ENCODE peak calls at places on chromosomes 13 and 19, in six cellular contexts. One of them, this sample, is unnamed.

GRCh38 chr19:33686246-33686645 is 64.5 kb downstream of the CHST8 start:
- DNase-seq in RWPE1: no peak
- DNase-seq in fibroblast of lung: no peak
- DNase-seq in mucosa of descending colon: no peak
- DNase-seq in heart left ventricle: no peak
- DNase-seq in astrocyte of the spinal cord: no peak
- DNase-seq in this sample: no peak

GRCh38 chr19:17370026-17370587 is 7.0 kb downstream of the PLVAP start:
- DNase-seq in RWPE1: no peak
- DNase-seq in fibroblast of lung: peak
- DNase-seq in mucosa of descending colon: no peak
- DNase-seq in heart left ventricle: no peak
- DNase-seq in astrocyte of the spinal cord: no peak
- DNase-seq in this sample: no peak

GRCh38 chr13:22232186-22232585 is 561.3 kb downstream of the FGF9 start:
- DNase-seq in RWPE1: no peak
- DNase-seq in fibroblast of lung: no peak
- DNase-seq in mucosa of descending colon: no peak
- DNase-seq in heart left ventricle: no peak
- DNase-seq in astrocyte of the spinal cord: no peak
- DNase-seq in this sample: no peak

GRCh38 chr13:70812481-70812880 is 704.2 kb upstream of the KLHL1 start:
- DNase-seq in RWPE1: no peak
- DNase-seq in fibroblast of lung: peak
- DNase-seq in mucosa of descending colon: no peak
- DNase-seq in heart left ventricle: no peak
- DNase-seq in astrocyte of the spinal cord: peak
- DNase-seq in this sample: no peak

GRCh38 chr13:28137556-28137955 is 789 bp upstream of the PAN3 start:
- DNase-seq in RWPE1: no peak
- DNase-seq in fibroblast of lung: no peak
- DNase-seq in mucosa of descending colon: no peak
- DNase-seq in heart left ventricle: no peak
- DNase-seq in astrocyte of the spinal cord: no peak
- DNase-seq in this sample: no peak

GRCh38 chr13:42333613-42334328 is 61.8 kb downstream of the AKAP11 start:
- DNase-seq in RWPE1: peak
- DNase-seq in fibroblast of lung: peak
- DNase-seq in mucosa of descending colon: no peak
- DNase-seq in heart left ventricle: no peak
- DNase-seq in astrocyte of the spinal cord: peak
- DNase-seq in this sample: peak

GRCh38 chr19:41707502-41707812 is 969 bp upstream of the CEACAM5 start:
- DNase-seq in RWPE1: no peak
- DNase-seq in fibroblast of lung: no peak
- DNase-seq in mucosa of descending colon: peak
- DNase-seq in heart left ventricle: no peak
- DNase-seq in astrocyte of the spinal cord: no peak
- DNase-seq in this sample: peak

GRCh38 chr13:33409673-33410072 is 124.1 kb upstream of the STARD13 start:
- DNase-seq in RWPE1: no peak
- DNase-seq in fibroblast of lung: no peak
- DNase-seq in mucosa of descending colon: no peak
- DNase-seq in heart left ventricle: no peak
- DNase-seq in astrocyte of the spinal cord: no peak
- DNase-seq in this sample: no peak

GRCh38 chr19:46601318-46602224 is at the start of gene CALM3:
- DNase-seq in RWPE1: no peak
- DNase-seq in fibroblast of lung: no peak
- DNase-seq in mucosa of descending colon: peak
- DNase-seq in heart left ventricle: peak
- DNase-seq in astrocyte of the spinal cord: no peak
- DNase-seq in this sample: no peak

DNA sequence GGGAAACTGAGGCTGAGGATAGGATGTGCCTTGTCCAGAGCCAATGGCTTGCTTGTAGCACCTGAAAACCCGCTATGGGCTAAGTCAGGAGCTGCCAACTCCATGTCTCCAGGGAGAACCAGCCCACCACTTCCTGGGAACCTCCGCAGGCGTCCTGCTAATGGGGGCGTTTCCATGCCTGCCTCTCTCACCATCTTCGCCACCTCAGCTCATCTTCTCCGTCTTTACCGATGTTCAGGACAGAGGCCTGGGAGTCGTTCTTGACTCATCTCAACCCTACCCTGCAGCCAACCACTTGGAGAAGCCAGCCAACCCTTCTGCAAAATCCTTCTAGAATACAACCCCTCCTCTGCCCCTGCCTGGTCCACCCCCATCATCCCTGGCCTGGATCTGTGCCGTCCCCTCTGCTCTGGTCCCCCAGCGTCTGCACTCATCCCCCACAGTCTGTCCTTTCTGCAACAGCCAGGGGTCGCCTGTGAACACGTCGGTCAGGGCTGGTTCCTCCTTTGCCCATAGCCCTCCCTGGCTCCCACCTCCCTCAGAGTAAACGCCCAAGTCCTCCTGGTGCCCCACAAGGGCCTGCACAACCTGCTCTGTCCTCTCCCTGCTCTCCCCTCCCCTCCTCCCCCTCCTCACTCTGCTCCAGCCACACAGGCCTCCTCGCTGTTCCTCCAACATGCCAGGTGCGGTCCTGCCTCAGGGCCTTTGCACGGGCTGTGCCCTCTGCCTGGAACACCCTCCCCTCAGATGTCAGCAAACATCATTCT is 31.0 kb downstream of the PTPRS start:
- DNase-seq in RWPE1: no peak
- DNase-seq in fibroblast of lung: no peak
- DNase-seq in mucosa of descending colon: no peak
- DNase-seq in heart left ventricle: no peak
- DNase-seq in astrocyte of the spinal cord: no peak
- DNase-seq in this sample: no peak
- TF ChIP-seq CTCF in RWPE1: no peak
- TF ChIP-seq CTCF in fibroblast of lung: no peak
- TF ChIP-seq CTCF in mucosa of descending colon: no peak
- TF ChIP-seq CTCF in heart left ventricle: no peak
- TF ChIP-seq CTCF in astrocyte of the spinal cord: peak
- TF ChIP-seq CTCF in this sample: no peak

DNA sequence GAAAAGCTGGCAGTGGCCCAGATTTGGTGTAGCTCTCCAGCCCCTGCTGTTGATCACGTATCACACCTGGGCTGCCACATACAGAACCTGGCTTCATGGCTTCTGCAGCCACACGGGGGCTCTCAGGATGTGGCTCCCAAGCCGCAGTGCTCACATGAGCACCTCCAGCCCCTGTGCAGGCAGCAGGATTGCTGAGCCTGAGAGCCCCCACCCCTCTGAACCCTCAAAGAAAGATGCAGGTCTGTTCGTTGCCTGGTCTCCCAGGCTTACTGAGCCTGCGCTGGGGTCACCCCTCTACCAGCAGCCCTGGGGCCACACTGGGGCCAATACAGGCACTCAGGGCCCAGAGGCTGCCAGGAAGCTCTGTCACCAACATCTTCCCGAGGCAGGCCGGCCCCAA is 2.7 kb downstream of the PLEKHF1 start:
- DNase-seq in RWPE1: no peak
- DNase-seq in fibroblast of lung: no peak
- DNase-seq in mucosa of descending colon: peak
- DNase-seq in heart left ventricle: no peak
- DNase-seq in astrocyte of the spinal cord: no peak
- DNase-seq in this sample: no peak
- TF ChIP-seq CTCF in RWPE1: no peak
- TF ChIP-seq CTCF in fibroblast of lung: no peak
- TF ChIP-seq CTCF in mucosa of descending colon: no peak
- TF ChIP-seq CTCF in heart left ventricle: no peak
- TF ChIP-seq CTCF in astrocyte of the spinal cord: no peak
- TF ChIP-seq CTCF in this sample: no peak

GRCh38 chr13:55654243-55654642 is 1486.5 kb upstream of the PRR20A start:
- DNase-seq in RWPE1: no peak
- DNase-seq in fibroblast of lung: no peak
- DNase-seq in mucosa of descending colon: no peak
- DNase-seq in heart left ventricle: no peak
- DNase-seq in astrocyte of the spinal cord: no peak
- DNase-seq in this sample: no peak

GRCh38 chr13:55652657-55653056 is 1488.1 kb upstream of the PRR20A start:
- DNase-seq in RWPE1: no peak
- DNase-seq in fibroblast of lung: no peak
- DNase-seq in mucosa of descending colon: no peak
- DNase-seq in heart left ventricle: no peak
- DNase-seq in astrocyte of the spinal cord: no peak
- DNase-seq in this sample: no peak

GRCh38 chr13:55649485-55649884 is 1491.2 kb upstream of the PRR20A start:
- DNase-seq in RWPE1: no peak
- DNase-seq in fibroblast of lung: no peak
- DNase-seq in mucosa of descending colon: no peak
- DNase-seq in heart left ventricle: no peak
- DNase-seq in astrocyte of the spinal cord: no peak
- DNase-seq in this sample: no peak

GRCh38 chr13:55653497-55653896 is 1487.2 kb upstream of the PRR20A start:
- DNase-seq in RWPE1: no peak
- DNase-seq in fibroblast of lung: no peak
- DNase-seq in mucosa of descending colon: no peak
- DNase-seq in heart left ventricle: no peak
- DNase-seq in astrocyte of the spinal cord: no peak
- DNase-seq in this sample: no peak
- TF ChIP-seq CTCF in RWPE1: no peak
- TF ChIP-seq CTCF in fibroblast of lung: no peak
- TF ChIP-seq CTCF in mucosa of descending colon: no peak
- TF ChIP-seq CTCF in heart left ventricle: no peak
- TF ChIP-seq CTCF in astrocyte of the spinal cord: no peak
- TF ChIP-seq CTCF in this sample: no peak

GRCh38 chr19:38849147-38849745 is 540 bp downstream of the HNRNPL start:
- DNase-seq in RWPE1: peak
- DNase-seq in fibroblast of lung: peak
- DNase-seq in mucosa of descending colon: peak
- DNase-seq in heart left ventricle: peak
- DNase-seq in astrocyte of the spinal cord: peak
- DNase-seq in this sample: peak

GRCh38 chr19:38851622-38852230 is 1.9 kb upstream of the HNRNPL start:
- DNase-seq in RWPE1: peak
- DNase-seq in fibroblast of lung: peak
- DNase-seq in mucosa of descending colon: peak
- DNase-seq in heart left ventricle: peak
- DNase-seq in astrocyte of the spinal cord: peak
- DNase-seq in this sample: peak

GRCh38 chr19:38850976-38851621 is 1.3 kb upstream of the HNRNPL start:
- DNase-seq in RWPE1: no peak
- DNase-seq in fibroblast of lung: no peak
- DNase-seq in mucosa of descending colon: peak
- DNase-seq in heart left ventricle: no peak
- DNase-seq in astrocyte of the spinal cord: no peak
- DNase-seq in this sample: no peak

GRCh38 chr19:38849746-38850230 is at the start of gene HNRNPL:
- DNase-seq in RWPE1: peak
- DNase-seq in fibroblast of lung: no peak
- DNase-seq in mucosa of descending colon: peak
- DNase-seq in heart left ventricle: peak
- DNase-seq in astrocyte of the spinal cord: no peak
- DNase-seq in this sample: no peak

DNA sequence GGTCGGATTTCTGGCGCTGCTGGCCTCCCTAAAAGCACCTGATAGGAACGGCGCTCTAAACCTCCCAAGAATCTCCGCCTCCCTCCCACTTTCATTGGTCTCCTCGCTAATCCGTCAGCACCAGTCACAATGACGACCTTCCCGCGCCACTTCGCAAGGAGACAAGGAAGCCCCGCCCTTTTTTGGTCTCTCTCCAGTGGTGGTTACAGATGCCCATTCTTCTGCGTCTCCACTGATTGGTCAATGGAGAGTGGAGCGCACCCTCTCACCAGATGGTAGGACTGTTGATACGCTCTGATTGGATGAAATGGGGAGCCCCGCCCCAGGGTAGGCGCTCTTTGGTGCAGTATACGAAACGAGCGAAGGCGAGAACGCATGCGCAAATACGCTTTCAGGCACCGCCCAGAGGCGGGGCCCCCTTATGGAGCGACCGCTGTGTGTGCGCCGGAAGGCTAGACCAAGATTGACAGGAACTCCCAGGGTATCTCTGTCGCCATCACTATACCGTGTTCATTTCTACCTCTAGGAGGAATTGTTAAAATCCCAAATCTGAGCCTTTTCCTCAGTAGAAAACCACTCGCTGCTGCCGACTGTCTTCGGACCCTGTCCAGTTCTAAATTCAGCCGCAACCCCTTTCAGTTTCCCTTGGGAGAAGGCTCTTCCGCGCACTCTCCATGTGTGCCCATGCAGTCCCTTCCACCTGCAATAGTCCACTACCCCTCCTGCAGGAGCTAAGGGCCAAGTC is 617 bp upstream of the HNRNPL start:
- DNase-seq in RWPE1: peak
- DNase-seq in fibroblast of lung: peak
- DNase-seq in mucosa of descending colon: peak
- DNase-seq in heart left ventricle: peak
- DNase-seq in astrocyte of the spinal cord: peak
- DNase-seq in this sample: peak
- TF ChIP-seq CTCF in RWPE1: no peak
- TF ChIP-seq CTCF in fibroblast of lung: no peak
- TF ChIP-seq CTCF in mucosa of descending colon: peak
- TF ChIP-seq CTCF in heart left ventricle: no peak
- TF ChIP-seq CTCF in astrocyte of the spinal cord: peak
- TF ChIP-seq CTCF in this sample: no peak

GRCh38 chr13:46643165-46643777 is 90.3 kb downstream of the LRCH1 start:
- DNase-seq in RWPE1: no peak
- DNase-seq in fibroblast of lung: no peak
- DNase-seq in mucosa of descending colon: no peak
- DNase-seq in heart left ventricle: no peak
- DNase-seq in astrocyte of the spinal cord: no peak
- DNase-seq in this sample: no peak

GRCh38 chr13:46647514-46648065 is 94.6 kb downstream of the LRCH1 start:
- DNase-seq in RWPE1: no peak
- DNase-seq in fibroblast of lung: no peak
- DNase-seq in mucosa of descending colon: no peak
- DNase-seq in heart left ventricle: no peak
- DNase-seq in astrocyte of the spinal cord: no peak
- DNase-seq in this sample: no peak

GRCh38 chr13:46642254-46642653 is 89.3 kb downstream of the LRCH1 start:
- DNase-seq in RWPE1: no peak
- DNase-seq in fibroblast of lung: no peak
- DNase-seq in mucosa of descending colon: no peak
- DNase-seq in heart left ventricle: no peak
- DNase-seq in astrocyte of the spinal cord: no peak
- DNase-seq in this sample: no peak

GRCh38 chr13:46648166-46648607 is 95.2 kb downstream of the LRCH1 start:
- DNase-seq in RWPE1: no peak
- DNase-seq in fibroblast of lung: no peak
- DNase-seq in mucosa of descending colon: peak
- DNase-seq in heart left ventricle: no peak
- DNase-seq in astrocyte of the spinal cord: no peak
- DNase-seq in this sample: peak
- TF ChIP-seq CTCF in RWPE1: no peak
- TF ChIP-seq CTCF in fibroblast of lung: no peak
- TF ChIP-seq CTCF in mucosa of descending colon: no peak
- TF ChIP-seq CTCF in heart left ventricle: no peak
- TF ChIP-seq CTCF in astrocyte of the spinal cord: no peak
- TF ChIP-seq CTCF in this sample: no peak

GRCh38 chr13:37981932-37982331 is 112.4 kb upstream of the TRPC4 start:
- DNase-seq in RWPE1: no peak
- DNase-seq in fibroblast of lung: no peak
- DNase-seq in mucosa of descending colon: no peak
- DNase-seq in heart left ventricle: no peak
- DNase-seq in astrocyte of the spinal cord: no peak
- DNase-seq in this sample: no peak
- TF ChIP-seq CTCF in RWPE1: no peak
- TF ChIP-seq CTCF in fibroblast of lung: no peak
- TF ChIP-seq CTCF in mucosa of descending colon: no peak
- TF ChIP-seq CTCF in heart left ventricle: no peak
- TF ChIP-seq CTCF in astrocyte of the spinal cord: no peak
- TF ChIP-seq CTCF in this sample: no peak

GRCh38 chr13:60091573-60091972 is 72.2 kb downstream of the DIAPH3 start:
- DNase-seq in RWPE1: no peak
- DNase-seq in fibroblast of lung: no peak
- DNase-seq in mucosa of descending colon: no peak
- DNase-seq in heart left ventricle: no peak
- DNase-seq in astrocyte of the spinal cord: no peak
- DNase-seq in this sample: no peak
- TF ChIP-seq CTCF in RWPE1: no peak
- TF ChIP-seq CTCF in fibroblast of lung: no peak
- TF ChIP-seq CTCF in mucosa of descending colon: no peak
- TF ChIP-seq CTCF in heart left ventricle: no peak
- TF ChIP-seq CTCF in astrocyte of the spinal cord: peak
- TF ChIP-seq CTCF in this sample: no peak

This sample was measured in Calu3.